ENCODE peak calls at places on chromosomes 13 and 19, in six cellular contexts. T is body of pancreas, G is uterus, H is ascending aorta, C is astrocyte, M is cardiac muscle cell. X is an unnamed sample. For H3K27me3, the result is how much of the 10 kb centered on the place peaks cover.

GRCh38 chr13:75554981-75555380 is 5.4 kb downstream of the UCHL3 start:
- DNase-seq in M (no peak), T (no peak), G (no peak), C (no peak), H (no peak), X (no peak)

GRCh38 chr13:23987331-23987730 is 90.0 kb upstream of the C1QTNF9B start:
- DNase-seq in C (peak), G (no peak), T (no peak), H (no peak), M (no peak), X (no peak)

GRCh38 chr13:30932481-30933333 is at the start of gene TEX26:
- DNase-seq in G (no peak), T (no peak), M (peak), H (no peak), C (peak), X (no peak)

GRCh38 chr19:6417713-6418561 is 6.7 kb downstream of the KHSRP start:
- DNase-seq in M (no peak), C (no peak), T (peak), H (no peak), G (peak), X (no peak)

GRCh38 chr13:42047561-42048322 is 706 bp upstream of the DGKH start:
- DNase-seq in T (peak), C (peak), G (peak), M (peak), H (peak), X (peak)

GRCh38 chr13:100382787-100383186 is 205.8 kb downstream of the GGACT start:
- DNase-seq in C (peak), T (no peak), G (no peak), H (no peak), M (no peak), X (no peak)

GRCh38 chr13:103810026-103810425 is 743.8 kb upstream of the SLC10A2 start:
- DNase-seq in M (no peak), C (no peak), H (no peak), G (no peak), T (no peak), X (no peak)

GRCh38 chr13:62598708-62599107 is 1183.1 kb upstream of the PCDH20 start:
- DNase-seq in G (no peak), M (peak), H (no peak), T (no peak), C (no peak), X (no peak)

GRCh38 chr19:44722131-44723121 is 23.5 kb downstream of the CEACAM16 start:
- DNase-seq in G (no peak), T (peak), C (no peak), H (no peak), M (no peak), X (peak)

GRCh38 chr13:40619479-40619814 is 47.0 kb downstream of the FOXO1 start:
- DNase-seq in C (peak), M (no peak), G (no peak), H (no peak), T (no peak), X (no peak)

GRCh38 chr19:18098891-18099622 is 1.5 kb downstream of the MAST3 start:
- DNase-seq in G (no peak), T (no peak), M (no peak), C (no peak), H (no peak), X (peak)

GRCh38 chr13:113291997-113292862 is 4.8 kb upstream of the LAMP1 start:
- DNase-seq in M (peak), T (peak), H (no peak), G (peak), C (no peak), X (peak)

GRCh38 chr13:91482427-91482826 is 84.0 kb downstream of the GPC5 start:
- DNase-seq in T (no peak), M (no peak), G (no peak), H (no peak), C (peak), X (no peak)

GRCh38 chr19:4638828-4639530 is at the start of gene TNFAIP8L1:
- DNase-seq in T (peak), C (peak), G (peak), H (peak), M (peak), X (peak)

GRCh38 chr19:29375429-29376093 is 150.2 kb upstream of the VSTM2B start:
- DNase-seq in H (no peak), G (no peak), M (no peak), T (no peak), C (no peak), X (no peak)

GRCh38 chr19:40613669-40614594 is 12.8 kb downstream of the LTBP4 start:
- DNase-seq in C (peak), M (peak), T (peak), H (peak), G (peak), X (peak)

GRCh38 chr19:6278740-6279619 is 795 bp downstream of the MLLT1 start:
- DNase-seq in H (no peak), M (no peak), C (no peak), T (no peak), G (peak), X (no peak)

GRCh38 chr19:32220951-32221350 is 124.5 kb upstream of the ZNF507 start:
- DNase-seq in G (no peak), C (no peak), M (no peak), T (no peak), H (no peak), X (no peak)

GRCh38 chr19:32224371-32225244 is 120.8 kb upstream of the ZNF507 start:
- DNase-seq in H (no peak), T (peak), G (peak), M (peak), C (peak), X (peak)

GRCh38 chr19:32223106-32223505 is 122.3 kb upstream of the ZNF507 start:
- DNase-seq in C (no peak), G (no peak), T (no peak), H (no peak), M (no peak), X (no peak)

GRCh38 chr19:32222594-32222993 is 122.8 kb upstream of the ZNF507 start:
- DNase-seq in T (no peak), H (no peak), M (no peak), C (no peak), G (no peak), X (no peak)

GRCh38 chr19:32223595-32224370 is 121.6 kb upstream of the ZNF507 start:
- DNase-seq in H (no peak), C (no peak), T (no peak), G (no peak), M (no peak), X (no peak)
- H3K4me3 ChIP-seq in H (no peak), C (no peak), T (no peak), G (no peak), M (no peak), X (no peak)

GRCh38 chr19:28008695-28009094 is 1204.3 kb downstream of the UQCRFS1 start:
- DNase-seq in M (no peak), T (no peak), C (no peak), G (no peak), H (no peak), X (no peak)

GRCh38 chr19:28009696-28010095 is 1203.3 kb downstream of the UQCRFS1 start:
- DNase-seq in H (no peak), G (no peak), T (no peak), M (no peak), C (peak), X (no peak)

GRCh38 chr19:28014821-28015405 is 1198.0 kb downstream of the UQCRFS1 start:
- DNase-seq in G (no peak), T (no peak), H (no peak), C (no peak), M (no peak), X (no peak)

GRCh38 chr19:28010656-28011055 is 1202.3 kb downstream of the UQCRFS1 start:
- DNase-seq in M (no peak), C (peak), G (no peak), H (no peak), T (no peak), X (no peak)

GRCh38 chr19:28012361-28012760 is 1200.6 kb downstream of the UQCRFS1 start:
- DNase-seq in T (no peak), G (no peak), C (no peak), M (peak), H (no peak), X (no peak)
- TF ChIP-seq CTCF in T (no peak), G (no peak), C (no peak), M (no peak), H (no peak), X (peak)

GRCh38 chr13:21020176-21020575 is 41.2 kb downstream of the LATS2 start:
- DNase-seq in M (no peak), C (no peak), H (no peak), T (no peak), G (no peak), X (no peak)
- H3K27me3 ChIP-seq in M (under half), C (under half), H (under half), T (under half), G (under half), X (under half)

DNA sequence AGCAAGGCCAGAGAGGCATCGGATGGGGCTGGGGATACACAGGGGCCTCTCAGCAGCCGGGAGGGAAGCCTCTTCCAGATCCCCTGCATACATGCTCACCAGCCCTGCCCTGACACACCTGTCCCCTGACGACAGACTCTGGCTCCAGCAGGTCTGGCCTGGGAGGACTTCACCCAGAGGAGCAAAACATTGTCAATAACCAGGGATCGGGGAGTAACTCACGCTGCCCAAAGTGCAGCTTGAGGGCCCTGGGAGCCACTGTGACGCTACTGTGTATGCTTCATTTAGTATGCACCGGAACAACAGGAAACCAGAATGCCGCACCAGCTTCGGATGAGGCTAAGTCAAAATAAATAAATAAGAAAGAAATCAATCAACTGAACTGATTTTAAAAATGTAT is 12.4 kb upstream of the CD22 start:
- DNase-seq in T (no peak), C (no peak), M (no peak), H (no peak), G (no peak), X (no peak)
- H3K4me3 ChIP-seq in T (no peak), C (no peak), M (no peak), H (no peak), G (no peak), X (no peak)

GRCh38 chr13:93234459-93234858 is 7.9 kb downstream of the GPC6 start:
- DNase-seq in C (no peak), T (no peak), G (no peak), H (no peak), M (no peak), X (no peak)

GRCh38 chr13:93235258-93236015 is 8.8 kb downstream of the GPC6 start:
- DNase-seq in C (peak), M (no peak), T (no peak), H (no peak), G (no peak), X (no peak)

GRCh38 chr13:93231867-93232266 is 5.3 kb downstream of the GPC6 start:
- DNase-seq in C (no peak), G (no peak), M (no peak), H (no peak), T (no peak), X (no peak)

GRCh38 chr13:93230466-93230865 is 3.9 kb downstream of the GPC6 start:
- DNase-seq in T (no peak), M (no peak), H (no peak), C (peak), G (no peak), X (no peak)

DNA sequence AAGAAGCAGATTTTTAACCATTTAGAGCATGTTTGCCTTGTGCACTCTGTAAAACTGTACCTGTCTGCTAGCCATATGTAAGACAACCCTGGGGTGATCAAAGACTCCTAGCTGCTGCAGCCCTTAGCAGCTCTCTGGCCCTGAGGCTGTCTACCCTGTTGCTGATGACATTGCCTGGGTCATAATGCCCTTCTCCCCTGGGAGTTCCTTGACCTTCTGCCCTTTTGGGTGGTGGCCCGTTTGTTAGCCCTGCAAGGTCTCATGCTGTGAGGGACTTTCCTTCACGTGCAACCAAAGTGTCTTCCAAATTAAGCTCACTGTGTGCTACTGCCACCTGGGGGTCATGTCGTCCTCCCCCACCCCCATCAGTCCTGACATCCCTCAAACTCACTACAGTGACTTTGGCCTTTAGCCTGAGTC is 7.4 kb downstream of the GPC6 start:
- DNase-seq in C (no peak), H (no peak), T (no peak), G (no peak), M (no peak), X (no peak)
- TF ChIP-seq CTCF in C (no peak), H (no peak), T (no peak), G (no peak), M (peak), X (peak)

DNA sequence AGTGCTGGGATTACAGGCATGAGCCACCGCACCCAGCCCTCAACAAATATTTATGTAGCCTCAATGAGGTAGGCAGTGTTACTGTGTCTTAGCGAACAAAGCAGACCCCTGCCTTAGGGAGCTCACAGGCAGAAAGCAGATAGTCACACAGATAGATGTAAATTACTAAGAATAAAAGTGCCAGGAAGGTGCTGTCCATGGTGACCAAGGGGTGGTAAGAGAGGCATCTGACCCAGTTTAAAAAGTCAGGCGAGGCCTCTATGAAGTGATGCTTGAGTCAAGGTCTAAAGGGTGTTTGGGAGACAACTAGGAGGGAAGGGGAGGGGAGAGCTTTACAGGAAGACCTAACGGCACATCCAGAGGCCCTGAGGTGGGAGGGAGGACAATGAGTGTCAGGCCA is 12.4 kb upstream of the CACNG7 start:
- DNase-seq in C (no peak), T (no peak), M (no peak), G (no peak), H (no peak), X (no peak)
- H3K27me3 ChIP-seq in C (under half), T (under half), M (under half), G (under half), H (under half), X (under half)